ENCODE peak calls at places on chromosomes 1 and 21, in ten cellular contexts. F is stimulated activated CD4-positive, alpha-beta T cell treated with anti-CD3 and anti-CD28 coated beads, Interleukin-12 subunit alpha, Interleukin-12 subunit beta, amount 100 ng/mL, for 4 hours; P is small intestine; J is heart left ventricle; R is iPS-NIHi11; B is heart right ventricle; U is NCI-H1105 treated with DMSO at 0.1 percent for 48 hours; Y is posterior vena cava; A is SK-N-SH; Q is right cardiac atrium. H is an unnamed sample.

GRCh38 chr1:203692565-203693470 is 66.2 kb downstream of the ATP2B4 start:
- DNase-seq in F (no peak), P (peak; percentile 65), J (peak; percentile 87), R (peak; percentile 38), B (peak; percentile 75), U (no peak), Y (peak; percentile 95), A (no peak), Q (peak; percentile 92), H (peak; percentile 88)

GRCh38 chr1:203197625-203198024 is 11.1 kb upstream of the CHI3L1 start:
- DNase-seq in F (no peak), P (no peak), J (no peak), R (no peak), B (no peak), U (no peak), Y (no peak), A (no peak), Q (no peak), H (peak; percentile 35)

GRCh38 chr1:203537806-203538464 is 44.0 kb downstream of the OPTC start:
- DNase-seq in F (no peak), P (peak; percentile 46), J (no peak), R (no peak), B (no peak), U (no peak), Y (peak; percentile 82), A (no peak), Q (no peak), H (no peak)

GRCh38 chr21:43284700-43285099 is 115.9 kb downstream of the CRYAA start:
- DNase-seq in F (no peak), P (no peak), J (no peak), R (no peak), B (no peak), U (no peak), Y (no peak), A (no peak), Q (no peak), H (no peak)

GRCh38 chr21:29684106-29684505 is 255.7 kb downstream of the GRIK1 start:
- DNase-seq in F (no peak), P (no peak), J (no peak), R (no peak), B (no peak), U (no peak), Y (no peak), A (no peak), Q (no peak), H (no peak)

GRCh38 chr1:116020668-116021272 is 44.5 kb downstream of the SLC22A15 start:
- DNase-seq in F (peak; percentile 23), P (peak; percentile 50), J (peak; percentile 30), R (peak; percentile 82), B (peak; percentile 29), U (peak; percentile 32), Y (no peak), A (peak; percentile 63), Q (peak; percentile 68), H (no peak)

GRCh38 chr1:94247146-94248094 is 10.0 kb upstream of the ARHGAP29 start:
- DNase-seq in F (no peak), P (peak; percentile 69), J (peak; percentile 87), R (peak; percentile 94), B (peak; percentile 89), U (peak; percentile 63), Y (peak; percentile 90), A (peak; percentile 96), Q (peak; percentile 93), H (peak; percentile 84)

GRCh38 chr21:15007716-15008296 is 57.0 kb downstream of the NRIP1 start:
- DNase-seq in F (no peak), P (no peak), J (no peak), R (no peak), B (no peak), U (no peak), Y (no peak), A (no peak), Q (no peak), H (no peak)

GRCh38 chr1:58156124-58156468 is 390.4 kb downstream of the OMA1 start:
- DNase-seq in F (no peak), P (no peak), J (no peak), R (no peak), B (no peak), U (no peak), Y (no peak), A (no peak), Q (no peak), H (no peak)

GRCh38 chr1:234226106-234226818 is 147.0 kb upstream of the COA6 start:
- DNase-seq in F (no peak), P (no peak), J (no peak), R (peak; percentile 50), B (no peak), U (no peak), Y (no peak), A (no peak), Q (no peak), H (no peak)

GRCh38 chr1:30887485-30888315 is 20.9 kb downstream of the SDC3 start:
- DNase-seq in F (no peak), P (no peak), J (no peak), R (no peak), B (no peak), U (no peak), Y (no peak), A (no peak), Q (no peak), H (no peak)

GRCh38 chr1:169031566-169032224 is 74.8 kb upstream of the ATP1B1 start:
- DNase-seq in F (no peak), P (no peak), J (no peak), R (peak; percentile 14), B (no peak), U (no peak), Y (no peak), A (peak; percentile 16), Q (no peak), H (no peak)

GRCh38 chr21:38837806-38838461 is 32.2 kb downstream of the ETS2 start:
- DNase-seq in F (no peak), P (no peak), J (no peak), R (no peak), B (no peak), U (no peak), Y (no peak), A (no peak), Q (no peak), H (no peak)

GRCh38 chr1:27912429-27912828 is 22.4 kb upstream of the SMPDL3B start:
- DNase-seq in F (no peak), P (no peak), J (no peak), R (no peak), B (no peak), U (no peak), Y (no peak), A (no peak), Q (no peak), H (no peak)

GRCh38 chr1:164707868-164708331 is 148.9 kb downstream of the PBX1 start:
- DNase-seq in F (no peak), P (no peak), J (no peak), R (no peak), B (no peak), U (no peak), Y (no peak), A (no peak), Q (peak; percentile 45), H (no peak)

GRCh38 chr1:30388386-30388785 is 335.0 kb downstream of the MATN1 start:
- DNase-seq in F (no peak), P (no peak), J (no peak), R (no peak), B (no peak), U (no peak), Y (peak; percentile 13), A (no peak), Q (no peak), H (peak; percentile 15)

GRCh38 chr1:218694635-218695034 is 349.5 kb downstream of the TGFB2 start:
- DNase-seq in F (no peak), P (no peak), J (no peak), R (no peak), B (no peak), U (no peak), Y (no peak), A (no peak), Q (no peak), H (no peak)

GRCh38 chr1:179447489-179447888 is 81.7 kb downstream of the AXDND1 start:
- DNase-seq in F (no peak), P (peak; percentile 27), J (no peak), R (peak; percentile 40), B (no peak), U (no peak), Y (no peak), A (no peak), Q (no peak), H (no peak)

H was measured in sciatic nerve.